ENCODE peak calls at places on chromosome 11, in nine cellular contexts. One of them, this sample, is unnamed.

GRCh38 chr11:93741094-93741881 is at the start of the genes C11orf54 and TAF1D:
- DNase-seq in spleen: peak
- DNase-seq in HCT116: peak
- DNase-seq in stomach: peak
- DNase-seq in GM23338: peak
- DNase-seq in H1: peak
- DNase-seq in upper lobe of left lung: peak
- DNase-seq in SK-N-SH: peak
- DNase-seq in breast epithelium: peak
- DNase-seq in this sample: peak

GRCh38 chr11:56932572-56933235 is 56.0 kb upstream of the OR5AK2 start:
- DNase-seq in spleen: no peak
- DNase-seq in HCT116: peak
- DNase-seq in stomach: no peak
- DNase-seq in GM23338: no peak
- DNase-seq in H1: no peak
- DNase-seq in upper lobe of left lung: no peak
- DNase-seq in SK-N-SH: no peak
- DNase-seq in breast epithelium: no peak
- DNase-seq in this sample: no peak

GRCh38 chr11:36108812-36109498 is 165.1 kb downstream of the LDLRAD3 start:
- DNase-seq in spleen: no peak
- DNase-seq in HCT116: no peak
- DNase-seq in stomach: no peak
- DNase-seq in GM23338: no peak
- DNase-seq in H1: no peak
- DNase-seq in upper lobe of left lung: no peak
- DNase-seq in SK-N-SH: no peak
- DNase-seq in breast epithelium: no peak
- DNase-seq in this sample: no peak

GRCh38 chr11:112013501-112014164 is 11.6 kb upstream of the DLAT start:
- DNase-seq in spleen: no peak
- DNase-seq in HCT116: no peak
- DNase-seq in stomach: no peak
- DNase-seq in GM23338: no peak
- DNase-seq in H1: no peak
- DNase-seq in upper lobe of left lung: no peak
- DNase-seq in SK-N-SH: no peak
- DNase-seq in breast epithelium: no peak
- DNase-seq in this sample: no peak

GRCh38 chr11:91239359-91239758 is 985.3 kb upstream of the FAT3 start:
- DNase-seq in spleen: no peak
- DNase-seq in HCT116: no peak
- DNase-seq in stomach: no peak
- DNase-seq in GM23338: peak
- DNase-seq in H1: no peak
- DNase-seq in upper lobe of left lung: no peak
- DNase-seq in SK-N-SH: no peak
- DNase-seq in breast epithelium: no peak
- DNase-seq in this sample: no peak

GRCh38 chr11:109121173-109121938 is 300.6 kb upstream of the C11orf87 start:
- DNase-seq in spleen: no peak
- DNase-seq in HCT116: no peak
- DNase-seq in stomach: no peak
- DNase-seq in GM23338: no peak
- DNase-seq in H1: no peak
- DNase-seq in upper lobe of left lung: no peak
- DNase-seq in SK-N-SH: no peak
- DNase-seq in breast epithelium: no peak
- DNase-seq in this sample: no peak

GRCh38 chr11:71301046-71301857 is 48.9 kb upstream of the SHANK2 start:
- DNase-seq in spleen: peak
- DNase-seq in HCT116: no peak
- DNase-seq in stomach: peak
- DNase-seq in GM23338: no peak
- DNase-seq in H1: peak
- DNase-seq in upper lobe of left lung: no peak
- DNase-seq in SK-N-SH: no peak
- DNase-seq in breast epithelium: peak
- DNase-seq in this sample: no peak

GRCh38 chr11:67118059-67118766 is 850 bp upstream of the KDM2A start:
- DNase-seq in spleen: peak
- DNase-seq in HCT116: no peak
- DNase-seq in stomach: peak
- DNase-seq in GM23338: peak
- DNase-seq in H1: peak
- DNase-seq in upper lobe of left lung: peak
- DNase-seq in SK-N-SH: peak
- DNase-seq in breast epithelium: peak
- DNase-seq in this sample: peak

GRCh38 chr11:2165571-2165970 is 4.6 kb upstream of the INS start:
- DNase-seq in spleen: no peak
- DNase-seq in HCT116: no peak
- DNase-seq in stomach: no peak
- DNase-seq in GM23338: no peak
- DNase-seq in H1: no peak
- DNase-seq in upper lobe of left lung: peak
- DNase-seq in SK-N-SH: no peak
- DNase-seq in breast epithelium: no peak
- DNase-seq in this sample: no peak

GRCh38 chr11:61037694-61038093 is 64.6 kb upstream of the CD5 start:
- DNase-seq in spleen: no peak
- DNase-seq in HCT116: no peak
- DNase-seq in stomach: peak
- DNase-seq in GM23338: no peak
- DNase-seq in H1: no peak
- DNase-seq in upper lobe of left lung: no peak
- DNase-seq in SK-N-SH: no peak
- DNase-seq in breast epithelium: no peak
- DNase-seq in this sample: no peak

GRCh38 chr11:83573097-83573496 is 286.9 kb upstream of the CCDC90B start:
- DNase-seq in spleen: no peak
- DNase-seq in HCT116: no peak
- DNase-seq in stomach: no peak
- DNase-seq in GM23338: no peak
- DNase-seq in H1: no peak
- DNase-seq in upper lobe of left lung: no peak
- DNase-seq in SK-N-SH: no peak
- DNase-seq in breast epithelium: no peak
- DNase-seq in this sample: no peak

GRCh38 chr11:110130642-110131238 is 37.5 kb downstream of the ZC3H12C start:
- DNase-seq in spleen: no peak
- DNase-seq in HCT116: no peak
- DNase-seq in stomach: no peak
- DNase-seq in GM23338: peak
- DNase-seq in H1: no peak
- DNase-seq in upper lobe of left lung: no peak
- DNase-seq in SK-N-SH: peak
- DNase-seq in breast epithelium: no peak
- DNase-seq in this sample: peak

GRCh38 chr11:134034496-134035381 is 34.1 kb upstream of the JAM3 start:
- DNase-seq in spleen: peak
- DNase-seq in HCT116: no peak
- DNase-seq in stomach: peak
- DNase-seq in GM23338: no peak
- DNase-seq in H1: no peak
- DNase-seq in upper lobe of left lung: no peak
- DNase-seq in SK-N-SH: no peak
- DNase-seq in breast epithelium: peak
- DNase-seq in this sample: no peak

GRCh38 chr11:8110396-8110795 is 29.4 kb downstream of the TUB start:
- DNase-seq in spleen: no peak
- DNase-seq in HCT116: no peak
- DNase-seq in stomach: no peak
- DNase-seq in GM23338: no peak
- DNase-seq in H1: no peak
- DNase-seq in upper lobe of left lung: no peak
- DNase-seq in SK-N-SH: no peak
- DNase-seq in breast epithelium: no peak
- DNase-seq in this sample: no peak

GRCh38 chr11:35794850-35795249 is 132.3 kb downstream of the TRIM44 start:
- DNase-seq in spleen: no peak
- DNase-seq in HCT116: no peak
- DNase-seq in stomach: no peak
- DNase-seq in GM23338: no peak
- DNase-seq in H1: no peak
- DNase-seq in upper lobe of left lung: no peak
- DNase-seq in SK-N-SH: no peak
- DNase-seq in breast epithelium: no peak
- DNase-seq in this sample: no peak

GRCh38 chr11:109864161-109864661 is 229.0 kb upstream of the ZC3H12C start:
- DNase-seq in spleen: no peak
- DNase-seq in HCT116: peak
- DNase-seq in stomach: no peak
- DNase-seq in GM23338: no peak
- DNase-seq in H1: no peak
- DNase-seq in upper lobe of left lung: no peak
- DNase-seq in SK-N-SH: no peak
- DNase-seq in breast epithelium: no peak
- DNase-seq in this sample: no peak

GRCh38 chr11:122645847-122646246 is 9.7 kb upstream of the UBASH3B start:
- DNase-seq in spleen: no peak
- DNase-seq in HCT116: no peak
- DNase-seq in stomach: no peak
- DNase-seq in GM23338: no peak
- DNase-seq in H1: no peak
- DNase-seq in upper lobe of left lung: no peak
- DNase-seq in SK-N-SH: no peak
- DNase-seq in breast epithelium: no peak
- DNase-seq in this sample: no peak

GRCh38 chr11:65866524-65867283 is 5.9 kb downstream of the EFEMP2 start:
- DNase-seq in spleen: peak
- DNase-seq in HCT116: no peak
- DNase-seq in stomach: no peak
- DNase-seq in GM23338: no peak
- DNase-seq in H1: no peak
- DNase-seq in upper lobe of left lung: peak
- DNase-seq in SK-N-SH: no peak
- DNase-seq in breast epithelium: no peak
- DNase-seq in this sample: no peak

GRCh38 chr11:71156301-71156700 is 96.1 kb downstream of the SHANK2 start:
- DNase-seq in spleen: no peak
- DNase-seq in HCT116: no peak
- DNase-seq in stomach: no peak
- DNase-seq in GM23338: no peak
- DNase-seq in H1: no peak
- DNase-seq in upper lobe of left lung: no peak
- DNase-seq in SK-N-SH: no peak
- DNase-seq in breast epithelium: no peak
- DNase-seq in this sample: no peak

GRCh38 chr11:80023416-80023815 is 582.6 kb upstream of the TENM4 start:
- DNase-seq in spleen: no peak
- DNase-seq in HCT116: no peak
- DNase-seq in stomach: no peak
- DNase-seq in GM23338: no peak
- DNase-seq in H1: no peak
- DNase-seq in upper lobe of left lung: no peak
- DNase-seq in SK-N-SH: no peak
- DNase-seq in breast epithelium: no peak
- DNase-seq in this sample: no peak
- TF ChIP-seq POLR2AphosphoS5 in spleen: no peak
- TF ChIP-seq POLR2AphosphoS5 in HCT116: no peak
- TF ChIP-seq POLR2AphosphoS5 in stomach: no peak
- TF ChIP-seq POLR2AphosphoS5 in GM23338: no peak
- TF ChIP-seq POLR2AphosphoS5 in H1: no peak
- TF ChIP-seq POLR2AphosphoS5 in upper lobe of left lung: no peak
- TF ChIP-seq POLR2AphosphoS5 in SK-N-SH: no peak
- TF ChIP-seq POLR2AphosphoS5 in breast epithelium: no peak
- TF ChIP-seq POLR2AphosphoS5 in this sample: no peak

GRCh38 chr11:68929706-68930605 is 26.3 kb downstream of the IGHMBP2 start:
- DNase-seq in spleen: peak
- DNase-seq in HCT116: no peak
- DNase-seq in stomach: no peak
- DNase-seq in GM23338: no peak
- DNase-seq in H1: no peak
- DNase-seq in upper lobe of left lung: no peak
- DNase-seq in SK-N-SH: no peak
- DNase-seq in breast epithelium: no peak
- DNase-seq in this sample: no peak
- H3K4me3 ChIP-seq in spleen: no peak
- H3K4me3 ChIP-seq in HCT116: no peak
- H3K4me3 ChIP-seq in stomach: no peak
- H3K4me3 ChIP-seq in GM23338: no peak
- H3K4me3 ChIP-seq in H1: no peak
- H3K4me3 ChIP-seq in upper lobe of left lung: no peak
- H3K4me3 ChIP-seq in SK-N-SH: no peak
- H3K4me3 ChIP-seq in breast epithelium: no peak
- H3K4me3 ChIP-seq in this sample: no peak

GRCh38 chr11:77375114-77375513 is 73.6 kb upstream of the GDPD4 start:
- DNase-seq in spleen: no peak
- DNase-seq in HCT116: no peak
- DNase-seq in stomach: no peak
- DNase-seq in GM23338: no peak
- DNase-seq in H1: no peak
- DNase-seq in upper lobe of left lung: no peak
- DNase-seq in SK-N-SH: no peak
- DNase-seq in breast epithelium: no peak
- DNase-seq in this sample: no peak

GRCh38 chr11:77379253-77379652 is 77.8 kb upstream of the GDPD4 start:
- DNase-seq in spleen: no peak
- DNase-seq in HCT116: no peak
- DNase-seq in stomach: no peak
- DNase-seq in GM23338: no peak
- DNase-seq in H1: no peak
- DNase-seq in upper lobe of left lung: no peak
- DNase-seq in SK-N-SH: no peak
- DNase-seq in breast epithelium: no peak
- DNase-seq in this sample: no peak

GRCh38 chr11:77374611-77375031 is 73.1 kb upstream of the GDPD4 start:
- DNase-seq in spleen: no peak
- DNase-seq in HCT116: no peak
- DNase-seq in stomach: no peak
- DNase-seq in GM23338: no peak
- DNase-seq in H1: no peak
- DNase-seq in upper lobe of left lung: no peak
- DNase-seq in SK-N-SH: no peak
- DNase-seq in breast epithelium: no peak
- DNase-seq in this sample: peak

GRCh38 chr11:77379917-77380316 is 78.4 kb upstream of the GDPD4 start:
- DNase-seq in spleen: no peak
- DNase-seq in HCT116: no peak
- DNase-seq in stomach: no peak
- DNase-seq in GM23338: no peak
- DNase-seq in H1: no peak
- DNase-seq in upper lobe of left lung: no peak
- DNase-seq in SK-N-SH: no peak
- DNase-seq in breast epithelium: no peak
- DNase-seq in this sample: no peak

GRCh38 chr11:77377734-77378133 is 76.2 kb upstream of the GDPD4 start:
- DNase-seq in spleen: no peak
- DNase-seq in HCT116: no peak
- DNase-seq in stomach: no peak
- DNase-seq in GM23338: no peak
- DNase-seq in H1: no peak
- DNase-seq in upper lobe of left lung: no peak
- DNase-seq in SK-N-SH: no peak
- DNase-seq in breast epithelium: no peak
- DNase-seq in this sample: no peak
- TF ChIP-seq POLR2AphosphoS5 in spleen: no peak
- TF ChIP-seq POLR2AphosphoS5 in HCT116: no peak
- TF ChIP-seq POLR2AphosphoS5 in stomach: no peak
- TF ChIP-seq POLR2AphosphoS5 in GM23338: no peak
- TF ChIP-seq POLR2AphosphoS5 in H1: no peak
- TF ChIP-seq POLR2AphosphoS5 in upper lobe of left lung: no peak
- TF ChIP-seq POLR2AphosphoS5 in SK-N-SH: no peak
- TF ChIP-seq POLR2AphosphoS5 in breast epithelium: no peak
- TF ChIP-seq POLR2AphosphoS5 in this sample: no peak

GRCh38 chr11:64742087-64742939 is 1.6 kb downstream of the RASGRP2 start:
- DNase-seq in spleen: peak
- DNase-seq in HCT116: no peak
- DNase-seq in stomach: no peak
- DNase-seq in GM23338: peak
- DNase-seq in H1: peak
- DNase-seq in upper lobe of left lung: no peak
- DNase-seq in SK-N-SH: no peak
- DNase-seq in breast epithelium: no peak
- DNase-seq in this sample: no peak
- H3K4me3 ChIP-seq in spleen: peak
- H3K4me3 ChIP-seq in HCT116: peak
- H3K4me3 ChIP-seq in stomach: peak
- H3K4me3 ChIP-seq in GM23338: peak
- H3K4me3 ChIP-seq in H1: peak
- H3K4me3 ChIP-seq in upper lobe of left lung: peak
- H3K4me3 ChIP-seq in SK-N-SH: no peak
- H3K4me3 ChIP-seq in breast epithelium: peak
- H3K4me3 ChIP-seq in this sample: peak